ENCODE peak calls at places on chromosomes 6 and 20, in five cellular contexts. One of them, this sample, is unnamed.

GRCh38 chr6:1930356-1930755 is 315.0 kb downstream of the GMDS start:
- DNase-seq in NT2/D1: no peak
- DNase-seq in HCT116: no peak
- DNase-seq in fibroblast of lung: peak; percentile 39
- DNase-seq in PC-3: no peak
- DNase-seq in this sample: no peak

GRCh38 chr6:43510827-43511163 is 649 bp upstream of the LRRC73 start:
- DNase-seq in NT2/D1: no peak
- DNase-seq in HCT116: no peak
- DNase-seq in fibroblast of lung: no peak
- DNase-seq in PC-3: no peak
- DNase-seq in this sample: no peak

GRCh38 chr6:105458552-105458951 is 55.7 kb upstream of the PREP start:
- DNase-seq in NT2/D1: no peak
- DNase-seq in HCT116: no peak
- DNase-seq in fibroblast of lung: no peak
- DNase-seq in PC-3: no peak
- DNase-seq in this sample: no peak

GRCh38 chr20:59571591-59572314 is 32.6 kb upstream of the PHACTR3 start:
- DNase-seq in NT2/D1: peak; percentile 32
- DNase-seq in HCT116: peak; percentile 12
- DNase-seq in fibroblast of lung: peak; percentile 31
- DNase-seq in PC-3: peak; percentile 50
- DNase-seq in this sample: peak; percentile 82

GRCh38 chr6:38391206-38391908 is 248.4 kb downstream of the BTBD9 start:
- DNase-seq in NT2/D1: no peak
- DNase-seq in HCT116: peak; percentile 13
- DNase-seq in fibroblast of lung: peak; percentile 68
- DNase-seq in PC-3: peak; percentile 65
- DNase-seq in this sample: peak; percentile 37

GRCh38 chr20:60049601-60050000 is 91.4 kb downstream of the CDH26 start:
- DNase-seq in NT2/D1: no peak
- DNase-seq in HCT116: no peak
- DNase-seq in fibroblast of lung: peak; percentile 23
- DNase-seq in PC-3: peak; percentile 36
- DNase-seq in this sample: no peak

GRCh38 chr20:47274449-47275108 is 81.9 kb downstream of the ZMYND8 start:
- DNase-seq in NT2/D1: no peak
- DNase-seq in HCT116: peak; percentile 67
- DNase-seq in fibroblast of lung: peak; percentile 97
- DNase-seq in PC-3: peak; percentile 95
- DNase-seq in this sample: no peak

GRCh38 chr6:165766457-165766856 is 103.4 kb upstream of the PDE10A start:
- DNase-seq in NT2/D1: no peak
- DNase-seq in HCT116: no peak
- DNase-seq in fibroblast of lung: peak; percentile 27
- DNase-seq in PC-3: peak; percentile 3
- DNase-seq in this sample: no peak

GRCh38 chr20:10741060-10741459 is 67.3 kb upstream of the JAG1 start:
- DNase-seq in NT2/D1: no peak
- DNase-seq in HCT116: no peak
- DNase-seq in fibroblast of lung: no peak
- DNase-seq in PC-3: peak; percentile 64
- DNase-seq in this sample: no peak

GRCh38 chr6:29504961-29505360 is 17.2 kb upstream of the MAS1L start:
- DNase-seq in NT2/D1: no peak
- DNase-seq in HCT116: no peak
- DNase-seq in fibroblast of lung: no peak
- DNase-seq in PC-3: no peak
- DNase-seq in this sample: no peak

GRCh38 chr20:19786311-19786710 is 28.3 kb downstream of the RIN2 start:
- DNase-seq in NT2/D1: no peak
- DNase-seq in HCT116: no peak
- DNase-seq in fibroblast of lung: peak; percentile 98
- DNase-seq in PC-3: peak; percentile 75
- DNase-seq in this sample: peak; percentile 44

GRCh38 chr6:31901415-31901952 is 402 bp downstream of the ZBTB12 start:
- DNase-seq in NT2/D1: no peak
- DNase-seq in HCT116: no peak
- DNase-seq in fibroblast of lung: peak; percentile 62
- DNase-seq in PC-3: peak; percentile 37
- DNase-seq in this sample: peak; percentile 68

GRCh38 chr6:86477510-86478166 is 459.7 kb upstream of the HTR1E start:
- DNase-seq in NT2/D1: peak; percentile 13
- DNase-seq in HCT116: no peak
- DNase-seq in fibroblast of lung: no peak
- DNase-seq in PC-3: no peak
- DNase-seq in this sample: peak; percentile 70
- H3K9ac ChIP-seq in NT2/D1: no peak overlapping the region
- H3K9ac ChIP-seq in HCT116: no peak overlapping the region
- H3K9ac ChIP-seq in fibroblast of lung: no peak overlapping the region
- H3K9ac ChIP-seq in PC-3: no peak overlapping the region
- H3K9ac ChIP-seq in this sample: no peak overlapping the region

DNA sequence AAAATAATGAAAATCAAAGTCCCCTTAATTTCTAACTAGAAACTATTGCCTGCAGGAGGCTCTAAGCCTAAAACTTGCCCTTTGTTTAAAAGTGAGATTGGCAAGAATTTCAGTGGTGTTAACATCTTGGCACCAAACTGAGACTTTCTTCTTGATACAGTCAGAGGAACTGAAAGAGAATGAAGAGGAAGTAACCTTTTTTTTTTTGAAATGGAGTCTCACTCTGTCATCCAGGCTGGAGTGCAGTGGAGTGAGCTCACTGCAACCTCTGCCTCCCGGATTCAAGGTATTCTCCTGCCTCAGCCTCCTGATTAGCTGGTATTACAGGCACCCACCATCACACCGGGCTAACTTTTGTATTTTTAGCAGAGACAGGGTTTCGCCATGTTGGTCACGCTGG is 3.6 kb downstream of the DOP1A start:
- DNase-seq in NT2/D1: no peak
- DNase-seq in HCT116: no peak
- DNase-seq in fibroblast of lung: peak; percentile 40
- DNase-seq in PC-3: no peak
- DNase-seq in this sample: no peak
- H3K9ac ChIP-seq in NT2/D1: no peak overlapping the region
- H3K9ac ChIP-seq in HCT116: no peak overlapping the region
- H3K9ac ChIP-seq in fibroblast of lung: no peak overlapping the region
- H3K9ac ChIP-seq in PC-3: no peak overlapping the region
- H3K9ac ChIP-seq in this sample: no peak overlapping the region

DNA sequence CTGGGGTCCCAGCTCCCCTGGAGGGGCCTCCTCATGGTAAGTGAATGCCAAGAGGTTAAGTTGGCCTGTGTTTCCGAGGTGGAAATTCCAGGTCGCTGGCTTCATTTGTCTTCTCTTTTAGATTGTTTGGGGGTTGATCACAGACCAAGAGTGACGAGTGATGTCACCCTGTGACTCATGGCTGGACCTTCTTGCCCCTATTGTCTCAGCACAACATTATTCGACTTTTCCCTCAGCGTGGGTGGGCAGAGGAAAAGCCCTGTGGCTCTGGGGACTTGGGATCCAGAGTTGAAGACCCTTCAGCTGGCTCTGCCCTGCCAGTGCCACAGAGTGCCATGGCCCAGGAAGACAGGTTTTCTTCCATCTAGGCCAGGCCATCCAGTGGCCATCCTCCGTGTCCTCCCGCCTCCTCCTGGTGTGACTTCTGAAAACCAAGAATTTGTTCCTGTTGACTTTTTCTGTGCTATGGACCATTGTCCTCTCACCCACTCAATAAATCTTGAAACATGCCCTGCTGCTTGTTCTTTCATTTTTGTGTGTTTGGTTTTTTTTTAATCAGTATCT is 15.4 kb upstream of the SNHG17 start:
- DNase-seq in NT2/D1: no peak
- DNase-seq in HCT116: no peak
- DNase-seq in fibroblast of lung: peak; percentile 87
- DNase-seq in PC-3: peak; percentile 30
- DNase-seq in this sample: no peak
- H3K9ac ChIP-seq in NT2/D1: no peak overlapping the region
- H3K9ac ChIP-seq in HCT116: no peak overlapping the region
- H3K9ac ChIP-seq in fibroblast of lung: no peak overlapping the region
- H3K9ac ChIP-seq in PC-3: no peak overlapping the region
- H3K9ac ChIP-seq in this sample: no peak overlapping the region

GRCh38 chr6:113627480-113627879 is 229.7 kb upstream of the MARCKS start:
- DNase-seq in NT2/D1: no peak
- DNase-seq in HCT116: no peak
- DNase-seq in fibroblast of lung: no peak
- DNase-seq in PC-3: no peak
- DNase-seq in this sample: no peak
- H3K9ac ChIP-seq in NT2/D1: no peak overlapping the region
- H3K9ac ChIP-seq in HCT116: no peak overlapping the region
- H3K9ac ChIP-seq in fibroblast of lung: no peak overlapping the region
- H3K9ac ChIP-seq in PC-3: no peak overlapping the region
- H3K9ac ChIP-seq in this sample: no peak overlapping the region

GRCh38 chr6:163231356-163232014 is 183.0 kb upstream of the QKI start:
- DNase-seq in NT2/D1: no peak
- DNase-seq in HCT116: no peak
- DNase-seq in fibroblast of lung: no peak
- DNase-seq in PC-3: no peak
- DNase-seq in this sample: no peak
- H3K9ac ChIP-seq in NT2/D1: no peak overlapping the region
- H3K9ac ChIP-seq in HCT116: no peak overlapping the region
- H3K9ac ChIP-seq in fibroblast of lung: no peak overlapping the region
- H3K9ac ChIP-seq in PC-3: no peak overlapping the region
- H3K9ac ChIP-seq in this sample: no peak overlapping the region

DNA sequence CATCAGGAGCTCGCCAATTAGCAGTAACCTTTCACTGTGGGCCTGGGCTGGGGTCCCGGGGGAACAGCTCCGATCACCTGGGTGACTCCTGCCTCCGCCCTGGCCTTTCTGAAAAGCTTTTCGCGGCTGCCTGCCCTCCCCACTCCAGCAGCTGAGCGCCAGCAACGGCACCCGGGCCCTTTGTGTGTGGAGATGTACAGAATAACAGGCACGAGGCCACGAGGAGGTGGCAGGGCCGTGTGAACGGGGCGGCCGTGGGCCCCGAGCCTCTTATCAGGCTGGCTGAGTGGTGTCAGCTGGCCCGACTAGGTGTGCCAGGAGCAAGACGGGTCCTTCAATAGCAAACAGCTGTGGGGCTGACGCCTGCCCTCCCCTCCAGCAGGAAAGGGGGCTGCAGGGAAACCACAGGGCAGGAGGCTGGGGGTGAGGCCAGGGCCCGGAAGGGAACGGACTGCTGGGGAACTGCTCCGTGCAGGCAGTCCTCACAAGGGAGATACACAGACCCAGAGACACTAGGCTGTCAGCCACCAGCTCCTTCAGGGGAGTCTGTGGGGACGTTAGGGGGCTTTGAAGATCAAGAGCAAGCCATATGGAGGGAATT is 56.7 kb downstream of the NOL4L start:
- DNase-seq in NT2/D1: no peak
- DNase-seq in HCT116: no peak
- DNase-seq in fibroblast of lung: no peak
- DNase-seq in PC-3: no peak
- DNase-seq in this sample: peak; percentile 54
- H3K9ac ChIP-seq in NT2/D1: no peak overlapping the region
- H3K9ac ChIP-seq in HCT116: no peak overlapping the region
- H3K9ac ChIP-seq in fibroblast of lung: no peak overlapping the region
- H3K9ac ChIP-seq in PC-3: no peak overlapping the region
- H3K9ac ChIP-seq in this sample: no peak overlapping the region

DNA sequence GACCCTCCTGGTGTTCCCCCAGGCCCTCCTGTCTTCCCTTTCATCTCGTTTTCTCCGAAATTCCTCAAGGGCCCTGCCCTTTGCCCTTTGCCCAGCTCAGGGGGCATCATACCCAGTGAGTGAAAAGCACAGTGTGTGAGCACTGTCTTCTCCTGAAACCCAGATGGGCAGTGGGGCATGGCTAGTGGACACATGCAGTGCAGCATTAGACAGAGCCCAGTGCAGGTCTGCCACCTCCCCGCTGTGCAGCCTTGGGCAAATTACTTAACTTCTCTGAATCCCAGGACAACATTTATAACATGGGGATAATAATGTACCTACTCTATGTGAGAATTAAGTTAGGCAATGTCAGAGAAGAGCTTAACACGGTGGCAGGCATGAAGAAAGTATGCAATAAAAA is 1.3 kb downstream of the PRND start:
- DNase-seq in NT2/D1: no peak
- DNase-seq in HCT116: no peak
- DNase-seq in fibroblast of lung: no peak
- DNase-seq in PC-3: no peak
- DNase-seq in this sample: no peak
- H3K9ac ChIP-seq in NT2/D1: no peak overlapping the region
- H3K9ac ChIP-seq in HCT116: no peak overlapping the region
- H3K9ac ChIP-seq in fibroblast of lung: no peak overlapping the region
- H3K9ac ChIP-seq in PC-3: no peak overlapping the region
- H3K9ac ChIP-seq in this sample: no peak overlapping the region

GRCh38 chr20:3539708-3540107 is 68.9 kb downstream of the ATRN start:
- DNase-seq in NT2/D1: no peak
- DNase-seq in HCT116: no peak
- DNase-seq in fibroblast of lung: peak; percentile 4
- DNase-seq in PC-3: no peak
- DNase-seq in this sample: no peak

GRCh38 chr20:3543901-3544507 is 73.2 kb downstream of the ATRN start:
- DNase-seq in NT2/D1: no peak
- DNase-seq in HCT116: no peak
- DNase-seq in fibroblast of lung: peak; percentile 98
- DNase-seq in PC-3: peak; percentile 73
- DNase-seq in this sample: no peak

GRCh38 chr20:3545401-3545925 is 74.6 kb downstream of the ATRN start:
- DNase-seq in NT2/D1: no peak
- DNase-seq in HCT116: no peak
- DNase-seq in fibroblast of lung: peak; percentile 4
- DNase-seq in PC-3: no peak
- DNase-seq in this sample: no peak

GRCh38 chr20:3547906-3548305 is 77.1 kb downstream of the ATRN start:
- DNase-seq in NT2/D1: no peak
- DNase-seq in HCT116: no peak
- DNase-seq in fibroblast of lung: no peak
- DNase-seq in PC-3: no peak
- DNase-seq in this sample: no peak

GRCh38 chr20:3541887-3542721 is 71.3 kb downstream of the ATRN start:
- DNase-seq in NT2/D1: no peak
- DNase-seq in HCT116: no peak
- DNase-seq in fibroblast of lung: no peak
- DNase-seq in PC-3: no peak
- DNase-seq in this sample: no peak
- H3K9ac ChIP-seq in NT2/D1: no peak overlapping the region
- H3K9ac ChIP-seq in HCT116: no peak overlapping the region
- H3K9ac ChIP-seq in fibroblast of lung: no peak overlapping the region
- H3K9ac ChIP-seq in PC-3: no peak overlapping the region
- H3K9ac ChIP-seq in this sample: no peak overlapping the region

DNA sequence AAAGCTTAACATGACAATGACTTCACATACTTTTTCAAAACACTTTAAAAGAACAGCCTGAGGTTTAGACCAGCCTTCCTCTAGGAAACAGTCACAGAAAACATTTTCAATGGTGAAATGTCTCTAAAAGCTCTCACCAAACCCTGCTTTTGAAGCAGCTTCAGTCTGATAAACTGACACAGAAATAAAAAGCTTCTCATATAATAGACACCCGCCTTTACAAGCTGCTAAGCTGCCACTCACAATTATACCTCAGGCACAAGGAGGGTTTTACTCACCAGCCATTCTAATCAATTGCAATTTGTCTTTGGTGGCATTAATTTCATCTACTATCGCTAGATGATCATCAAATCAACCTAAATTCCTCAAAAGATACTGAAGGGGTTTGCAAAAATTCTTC is 29.5 kb downstream of the KIF13A start:
- DNase-seq in NT2/D1: no peak
- DNase-seq in HCT116: no peak
- DNase-seq in fibroblast of lung: no peak
- DNase-seq in PC-3: no peak
- DNase-seq in this sample: no peak
- H3K9ac ChIP-seq in NT2/D1: no peak overlapping the region
- H3K9ac ChIP-seq in HCT116: no peak overlapping the region
- H3K9ac ChIP-seq in fibroblast of lung: no peak overlapping the region
- H3K9ac ChIP-seq in PC-3: no peak overlapping the region
- H3K9ac ChIP-seq in this sample: no peak overlapping the region